ENCODE peak calls at places on chromosomes 6 and 20, in six cellular contexts. One of them, this sample, is unnamed.

GRCh38 chr6:145135702-145136101 is 599.6 kb downstream of the EPM2A start:
- DNase-seq in GM20000: no peak
- DNase-seq in fibroblast of lung: no peak
- DNase-seq in psoas muscle: no peak
- DNase-seq in IMR-90: no peak
- DNase-seq in mucosa of descending colon: no peak
- DNase-seq in this sample: no peak

GRCh38 chr6:43570876-43571441 is 4.9 kb downstream of the XPO5 start:
- DNase-seq in psoas muscle: no peak
- DNase-seq in mucosa of descending colon: no peak
- DNase-seq in fibroblast of lung: peak
- DNase-seq in GM20000: peak
- DNase-seq in IMR-90: peak
- DNase-seq in this sample: peak

GRCh38 chr6:101830501-101831031 is 437.1 kb downstream of the GRIK2 start:
- DNase-seq in GM20000: no peak
- DNase-seq in psoas muscle: no peak
- DNase-seq in fibroblast of lung: no peak
- DNase-seq in mucosa of descending colon: no peak
- DNase-seq in IMR-90: peak
- DNase-seq in this sample: no peak

GRCh38 chr6:67450641-67451040 is 1184.4 kb upstream of the ADGRB3 start:
- DNase-seq in IMR-90: no peak
- DNase-seq in mucosa of descending colon: no peak
- DNase-seq in fibroblast of lung: no peak
- DNase-seq in psoas muscle: no peak
- DNase-seq in GM20000: no peak
- DNase-seq in this sample: no peak

GRCh38 chr6:1324926-1325325 is 13.0 kb downstream of the FOXQ1 start:
- DNase-seq in fibroblast of lung: peak
- DNase-seq in psoas muscle: no peak
- DNase-seq in IMR-90: no peak
- DNase-seq in GM20000: no peak
- DNase-seq in mucosa of descending colon: no peak
- DNase-seq in this sample: no peak

GRCh38 chr20:49790077-49790798 is 22.4 kb upstream of the SLC9A8 start:
- DNase-seq in mucosa of descending colon: no peak
- DNase-seq in psoas muscle: peak
- DNase-seq in GM20000: no peak
- DNase-seq in IMR-90: peak
- DNase-seq in fibroblast of lung: peak
- DNase-seq in this sample: no peak

GRCh38 chr6:33406161-33406560 is 4.7 kb upstream of the PHF1 start:
- DNase-seq in IMR-90: no peak
- DNase-seq in GM20000: no peak
- DNase-seq in fibroblast of lung: no peak
- DNase-seq in psoas muscle: no peak
- DNase-seq in mucosa of descending colon: no peak
- DNase-seq in this sample: no peak

GRCh38 chr6:39425346-39426056 is 103.0 kb upstream of the KCNK16 start:
- DNase-seq in psoas muscle: no peak
- DNase-seq in IMR-90: no peak
- DNase-seq in fibroblast of lung: no peak
- DNase-seq in GM20000: no peak
- DNase-seq in mucosa of descending colon: no peak
- DNase-seq in this sample: no peak

GRCh38 chr6:32198345-32198696 is 5.9 kb upstream of the GPSM3 start:
- DNase-seq in fibroblast of lung: no peak
- DNase-seq in psoas muscle: no peak
- DNase-seq in IMR-90: no peak
- DNase-seq in GM20000: no peak
- DNase-seq in mucosa of descending colon: no peak
- DNase-seq in this sample: no peak

GRCh38 chr20:14193885-14194284 is 143.5 kb downstream of the FLRT3 start:
- DNase-seq in fibroblast of lung: no peak
- DNase-seq in IMR-90: no peak
- DNase-seq in mucosa of descending colon: no peak
- DNase-seq in GM20000: no peak
- DNase-seq in psoas muscle: no peak
- DNase-seq in this sample: no peak
- TF ChIP-seq CTCF in fibroblast of lung: peak
- TF ChIP-seq CTCF in IMR-90: peak
- TF ChIP-seq CTCF in mucosa of descending colon: no peak
- TF ChIP-seq CTCF in GM20000: no peak
- TF ChIP-seq CTCF in psoas muscle: no peak
- TF ChIP-seq CTCF in this sample: no peak

DNA sequence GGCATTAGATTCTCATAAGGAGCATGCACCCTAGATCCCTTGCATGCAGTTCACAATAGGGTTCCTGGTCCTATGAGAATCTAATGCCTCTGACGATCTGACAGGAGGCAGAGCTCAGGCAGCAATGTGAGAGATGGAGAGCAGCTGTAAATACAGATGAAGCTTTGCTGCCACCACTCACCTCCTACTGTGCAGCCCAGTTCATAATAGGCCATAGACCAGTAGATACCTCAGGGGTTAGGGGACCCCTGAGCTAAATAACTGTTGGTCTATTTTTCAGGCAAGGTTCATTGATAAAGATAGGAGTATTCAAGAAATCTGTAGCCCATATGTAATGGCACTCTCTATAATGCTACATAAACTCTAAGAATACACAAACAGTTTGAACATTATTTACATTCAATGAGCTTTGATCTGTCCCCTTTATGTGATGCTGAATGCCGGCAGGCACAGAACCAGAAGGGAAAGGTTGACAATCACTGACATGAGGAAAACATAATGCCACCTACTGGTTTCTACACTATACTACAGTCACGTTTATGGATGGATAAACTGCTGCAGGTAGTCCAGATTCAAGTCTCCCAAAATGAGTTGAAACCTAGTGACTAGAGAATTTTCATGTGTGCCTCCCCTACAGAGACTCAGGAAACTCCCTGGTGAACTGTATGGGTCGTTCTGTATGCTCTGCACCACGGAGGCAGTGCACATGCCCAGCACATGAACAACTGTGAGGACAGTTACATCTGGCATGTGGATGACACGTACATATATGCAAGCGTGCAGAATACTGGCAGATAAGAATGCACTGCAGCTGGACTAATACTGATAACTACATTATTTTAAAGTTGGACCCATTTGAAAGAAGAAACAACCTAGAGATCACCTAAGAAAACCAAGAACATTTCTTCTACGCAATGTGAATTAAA is 72.0 kb downstream of the DST start:
- DNase-seq in psoas muscle: no peak
- DNase-seq in IMR-90: peak
- DNase-seq in mucosa of descending colon: no peak
- DNase-seq in fibroblast of lung: peak
- DNase-seq in GM20000: peak
- DNase-seq in this sample: peak
- TF ChIP-seq CTCF in psoas muscle: peak
- TF ChIP-seq CTCF in IMR-90: peak
- TF ChIP-seq CTCF in mucosa of descending colon: no peak
- TF ChIP-seq CTCF in fibroblast of lung: peak
- TF ChIP-seq CTCF in GM20000: peak
- TF ChIP-seq CTCF in this sample: no peak

GRCh38 chr20:58868795-58869194 is 16.3 kb downstream of the GNAS start:
- DNase-seq in IMR-90: no peak
- DNase-seq in mucosa of descending colon: no peak
- DNase-seq in fibroblast of lung: peak
- DNase-seq in psoas muscle: peak
- DNase-seq in GM20000: no peak
- DNase-seq in this sample: no peak
- TF ChIP-seq CTCF in IMR-90: peak
- TF ChIP-seq CTCF in mucosa of descending colon: no peak
- TF ChIP-seq CTCF in fibroblast of lung: peak
- TF ChIP-seq CTCF in psoas muscle: peak
- TF ChIP-seq CTCF in GM20000: peak
- TF ChIP-seq CTCF in this sample: peak

GRCh38 chr6:56930846-56931245 is 24.1 kb upstream of the BEND6 start:
- DNase-seq in IMR-90: no peak
- DNase-seq in mucosa of descending colon: no peak
- DNase-seq in psoas muscle: no peak
- DNase-seq in fibroblast of lung: no peak
- DNase-seq in GM20000: no peak
- DNase-seq in this sample: no peak

GRCh38 chr6:56922645-56923044 is 32.3 kb upstream of the BEND6 start:
- DNase-seq in psoas muscle: no peak
- DNase-seq in IMR-90: no peak
- DNase-seq in fibroblast of lung: no peak
- DNase-seq in GM20000: no peak
- DNase-seq in mucosa of descending colon: no peak
- DNase-seq in this sample: no peak

GRCh38 chr6:56932891-56933473 is 21.9 kb upstream of the BEND6 start:
- DNase-seq in mucosa of descending colon: no peak
- DNase-seq in fibroblast of lung: no peak
- DNase-seq in IMR-90: no peak
- DNase-seq in psoas muscle: no peak
- DNase-seq in GM20000: no peak
- DNase-seq in this sample: no peak

GRCh38 chr6:56923565-56923964 is 31.3 kb upstream of the BEND6 start:
- DNase-seq in GM20000: no peak
- DNase-seq in mucosa of descending colon: no peak
- DNase-seq in fibroblast of lung: no peak
- DNase-seq in IMR-90: no peak
- DNase-seq in psoas muscle: no peak
- DNase-seq in this sample: no peak

DNA sequence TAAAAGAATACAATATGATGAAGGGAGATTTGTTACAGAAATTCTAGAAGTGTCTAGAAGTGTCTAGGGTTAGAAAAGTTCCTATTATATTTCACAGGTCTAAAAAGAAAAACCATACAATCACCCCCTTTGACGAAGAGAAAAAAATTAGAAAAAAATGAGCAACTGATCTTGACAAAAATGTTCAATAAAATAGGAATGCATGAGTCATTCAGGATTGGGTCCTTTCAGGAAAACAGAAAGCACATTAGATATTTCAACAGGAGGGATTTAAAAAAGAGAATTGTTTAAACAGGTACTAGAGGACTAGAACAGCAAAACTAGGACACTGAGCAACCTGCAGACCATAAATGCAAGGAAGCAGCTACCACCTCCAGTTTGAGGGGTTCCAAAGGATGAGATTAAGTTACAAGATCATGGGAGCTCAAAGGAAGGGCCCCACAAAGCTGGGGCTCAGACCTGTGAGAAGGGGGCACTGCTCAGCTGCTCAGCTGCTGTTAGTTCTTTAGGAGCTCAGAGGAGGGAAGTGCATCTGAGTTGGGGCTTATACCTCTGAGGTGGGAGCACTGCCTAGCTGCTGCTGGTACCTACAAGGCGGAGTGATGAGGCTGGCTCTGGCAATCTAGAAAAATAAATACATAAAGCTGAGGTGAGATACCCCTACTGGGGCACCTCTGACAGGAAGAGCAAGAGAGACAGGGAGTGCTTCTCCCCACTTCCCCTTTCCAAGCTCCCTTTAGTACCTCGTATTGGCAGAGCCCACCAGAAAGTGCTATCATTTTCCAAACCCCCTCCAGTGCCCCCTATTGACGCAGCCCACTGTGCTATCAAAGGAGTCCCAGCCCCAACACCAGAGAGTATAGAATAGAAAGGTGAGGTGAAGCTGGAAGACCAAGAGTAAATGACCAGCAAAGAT is 27.1 kb upstream of the BEND6 start:
- DNase-seq in psoas muscle: no peak
- DNase-seq in GM20000: no peak
- DNase-seq in mucosa of descending colon: no peak
- DNase-seq in IMR-90: peak
- DNase-seq in fibroblast of lung: peak
- DNase-seq in this sample: no peak
- TF ChIP-seq CTCF in psoas muscle: no peak
- TF ChIP-seq CTCF in GM20000: no peak
- TF ChIP-seq CTCF in mucosa of descending colon: no peak
- TF ChIP-seq CTCF in IMR-90: no peak
- TF ChIP-seq CTCF in fibroblast of lung: no peak
- TF ChIP-seq CTCF in this sample: no peak

GRCh38 chr6:91483415-91483814 is 896.5 kb upstream of the MAP3K7 start:
- DNase-seq in GM20000: no peak
- DNase-seq in mucosa of descending colon: no peak
- DNase-seq in fibroblast of lung: no peak
- DNase-seq in psoas muscle: no peak
- DNase-seq in IMR-90: no peak
- DNase-seq in this sample: no peak

GRCh38 chr6:91482498-91482897 is 895.6 kb upstream of the MAP3K7 start:
- DNase-seq in IMR-90: no peak
- DNase-seq in mucosa of descending colon: no peak
- DNase-seq in psoas muscle: no peak
- DNase-seq in fibroblast of lung: no peak
- DNase-seq in GM20000: peak
- DNase-seq in this sample: peak

GRCh38 chr6:91487729-91488392 is 901.0 kb upstream of the MAP3K7 start:
- DNase-seq in IMR-90: no peak
- DNase-seq in psoas muscle: no peak
- DNase-seq in GM20000: no peak
- DNase-seq in mucosa of descending colon: no peak
- DNase-seq in fibroblast of lung: no peak
- DNase-seq in this sample: no peak

GRCh38 chr6:91486200-91486599 is 899.3 kb upstream of the MAP3K7 start:
- DNase-seq in mucosa of descending colon: no peak
- DNase-seq in fibroblast of lung: no peak
- DNase-seq in IMR-90: no peak
- DNase-seq in GM20000: no peak
- DNase-seq in psoas muscle: no peak
- DNase-seq in this sample: no peak

GRCh38 chr6:91485047-91485446 is 898.2 kb upstream of the MAP3K7 start:
- DNase-seq in GM20000: no peak
- DNase-seq in IMR-90: no peak
- DNase-seq in psoas muscle: no peak
- DNase-seq in fibroblast of lung: no peak
- DNase-seq in mucosa of descending colon: no peak
- DNase-seq in this sample: no peak
- TF ChIP-seq CTCF in GM20000: no peak
- TF ChIP-seq CTCF in IMR-90: no peak
- TF ChIP-seq CTCF in psoas muscle: no peak
- TF ChIP-seq CTCF in fibroblast of lung: no peak
- TF ChIP-seq CTCF in mucosa of descending colon: no peak
- TF ChIP-seq CTCF in this sample: no peak

GRCh38 chr6:111361648-111362047 is 121.4 kb downstream of the REV3L start:
- DNase-seq in fibroblast of lung: peak
- DNase-seq in GM20000: no peak
- DNase-seq in IMR-90: peak
- DNase-seq in mucosa of descending colon: no peak
- DNase-seq in psoas muscle: no peak
- DNase-seq in this sample: no peak
- TF ChIP-seq CTCF in fibroblast of lung: peak
- TF ChIP-seq CTCF in GM20000: no peak
- TF ChIP-seq CTCF in IMR-90: peak
- TF ChIP-seq CTCF in mucosa of descending colon: no peak
- TF ChIP-seq CTCF in psoas muscle: peak
- TF ChIP-seq CTCF in this sample: no peak

This sample was measured in GM10248.